ENCODE peak calls at places on chromosomes 13 and 19, in eight cellular contexts. One of them, this sample, is unnamed.
A peak's percentile ranks its signal among the peaks of the same experiment; 100 is the strongest.

GRCh38 chr13:24251525-24251924 is 57.9 kb upstream of the C1QTNF9 start:
- DNase-seq in upper lobe of left lung: peak; percentile 60
- DNase-seq in GM06990: no peak
- DNase-seq in prostate gland: no peak
- DNase-seq in uterus: no peak
- DNase-seq in cardiac fibroblast: no peak
- DNase-seq in CD8-positive, alpha-beta T cell: peak; percentile 68
- DNase-seq in BJ: no peak
- DNase-seq in this sample: no peak

GRCh38 chr13:99959538-99960230 is 11.9 kb downstream of the ZIC5 start:
- DNase-seq in uterus: no peak
- DNase-seq in CD8-positive, alpha-beta T cell: no peak
- DNase-seq in prostate gland: no peak
- DNase-seq in GM06990: no peak
- DNase-seq in BJ: no peak
- DNase-seq in upper lobe of left lung: peak; percentile 82
- DNase-seq in cardiac fibroblast: no peak
- DNase-seq in this sample: no peak

GRCh38 chr19:1812426-1813196 is 535 bp upstream of the ATP8B3 start:
- DNase-seq in cardiac fibroblast: peak; percentile 96
- DNase-seq in CD8-positive, alpha-beta T cell: peak; percentile 70
- DNase-seq in BJ: peak; percentile 75
- DNase-seq in uterus: peak; percentile 85
- DNase-seq in GM06990: peak; percentile 91
- DNase-seq in upper lobe of left lung: peak; percentile 93
- DNase-seq in prostate gland: peak; percentile 79
- DNase-seq in this sample: peak; percentile 83

GRCh38 chr13:112366907-112367646 is 9.1 kb upstream of the SPACA7 start:
- DNase-seq in cardiac fibroblast: no peak
- DNase-seq in uterus: no peak
- DNase-seq in BJ: no peak
- DNase-seq in upper lobe of left lung: no peak
- DNase-seq in prostate gland: no peak
- DNase-seq in CD8-positive, alpha-beta T cell: no peak
- DNase-seq in GM06990: no peak
- DNase-seq in this sample: no peak

GRCh38 chr19:6250024-6250605 is 29.7 kb downstream of the MLLT1 start:
- DNase-seq in cardiac fibroblast: peak; percentile 36
- DNase-seq in GM06990: no peak
- DNase-seq in BJ: no peak
- DNase-seq in CD8-positive, alpha-beta T cell: no peak
- DNase-seq in upper lobe of left lung: no peak
- DNase-seq in prostate gland: no peak
- DNase-seq in uterus: no peak
- DNase-seq in this sample: no peak

GRCh38 chr13:113349050-113349449 is 14.9 kb downstream of the GRTP1 start:
- DNase-seq in uterus: no peak
- DNase-seq in BJ: no peak
- DNase-seq in upper lobe of left lung: no peak
- DNase-seq in prostate gland: no peak
- DNase-seq in cardiac fibroblast: no peak
- DNase-seq in CD8-positive, alpha-beta T cell: no peak
- DNase-seq in GM06990: no peak
- DNase-seq in this sample: no peak

GRCh38 chr13:41111454-41111853 is 21.1 kb downstream of the KBTBD6 start:
- DNase-seq in cardiac fibroblast: peak; percentile 46
- DNase-seq in GM06990: no peak
- DNase-seq in upper lobe of left lung: no peak
- DNase-seq in BJ: no peak
- DNase-seq in uterus: peak; percentile 26
- DNase-seq in prostate gland: no peak
- DNase-seq in CD8-positive, alpha-beta T cell: no peak
- DNase-seq in this sample: no peak

GRCh38 chr19:13881692-13882418 is 4.9 kb downstream of the NANOS3 start:
- DNase-seq in cardiac fibroblast: peak; percentile 46
- DNase-seq in prostate gland: no peak
- DNase-seq in uterus: no peak
- DNase-seq in upper lobe of left lung: peak; percentile 52
- DNase-seq in GM06990: peak; percentile 48
- DNase-seq in CD8-positive, alpha-beta T cell: peak; percentile 45
- DNase-seq in BJ: no peak
- DNase-seq in this sample: no peak

GRCh38 chr13:85828094-85828684 is 29.0 kb upstream of the SLITRK6 start:
- DNase-seq in uterus: no peak
- DNase-seq in GM06990: peak; percentile 3
- DNase-seq in prostate gland: no peak
- DNase-seq in CD8-positive, alpha-beta T cell: no peak
- DNase-seq in cardiac fibroblast: peak; percentile 38
- DNase-seq in upper lobe of left lung: no peak
- DNase-seq in BJ: no peak
- DNase-seq in this sample: no peak

GRCh38 chr13:87671824-87672603 is 843 bp downstream of the SLITRK5 start:
- DNase-seq in upper lobe of left lung: peak; percentile 83
- DNase-seq in cardiac fibroblast: no peak
- DNase-seq in prostate gland: no peak
- DNase-seq in GM06990: no peak
- DNase-seq in uterus: no peak
- DNase-seq in BJ: no peak
- DNase-seq in CD8-positive, alpha-beta T cell: no peak
- DNase-seq in this sample: no peak

GRCh38 chr13:46655727-46656180 is 102.8 kb downstream of the LRCH1 start:
- DNase-seq in upper lobe of left lung: no peak
- DNase-seq in CD8-positive, alpha-beta T cell: no peak
- DNase-seq in prostate gland: peak; percentile 80
- DNase-seq in cardiac fibroblast: peak; percentile 58
- DNase-seq in BJ: no peak
- DNase-seq in GM06990: no peak
- DNase-seq in uterus: no peak
- DNase-seq in this sample: no peak

GRCh38 chr13:57345526-57345925 is 178.5 kb downstream of the PRR20E start:
- DNase-seq in GM06990: no peak
- DNase-seq in prostate gland: no peak
- DNase-seq in CD8-positive, alpha-beta T cell: no peak
- DNase-seq in upper lobe of left lung: no peak
- DNase-seq in cardiac fibroblast: no peak
- DNase-seq in uterus: no peak
- DNase-seq in BJ: no peak
- DNase-seq in this sample: no peak

GRCh38 chr13:31115616-31116015 is 46.1 kb downstream of the HSPH1 start:
- DNase-seq in cardiac fibroblast: no peak
- DNase-seq in upper lobe of left lung: no peak
- DNase-seq in BJ: no peak
- DNase-seq in CD8-positive, alpha-beta T cell: no peak
- DNase-seq in uterus: no peak
- DNase-seq in GM06990: no peak
- DNase-seq in prostate gland: peak; percentile 40
- DNase-seq in this sample: no peak

GRCh38 chr19:1250374-1251232 is 2.2 kb downstream of the MIDN start:
- DNase-seq in CD8-positive, alpha-beta T cell: peak; percentile 60
- DNase-seq in cardiac fibroblast: peak; percentile 86
- DNase-seq in GM06990: peak; percentile 71
- DNase-seq in BJ: no peak
- DNase-seq in upper lobe of left lung: peak; percentile 89
- DNase-seq in uterus: peak; percentile 63
- DNase-seq in prostate gland: peak; percentile 59
- DNase-seq in this sample: no peak

GRCh38 chr19:46859637-46860124 is 1.1 kb upstream of the ARHGAP35 start:
- DNase-seq in uterus: peak; percentile 78
- DNase-seq in CD8-positive, alpha-beta T cell: no peak
- DNase-seq in GM06990: no peak
- DNase-seq in upper lobe of left lung: no peak
- DNase-seq in BJ: no peak
- DNase-seq in prostate gland: no peak
- DNase-seq in cardiac fibroblast: peak; percentile 80
- DNase-seq in this sample: no peak

GRCh38 chr13:21670006-21670882 is 629 bp upstream of the FGF9 start:
- DNase-seq in cardiac fibroblast: peak; percentile 51
- DNase-seq in BJ: no peak
- DNase-seq in upper lobe of left lung: peak; percentile 90
- DNase-seq in CD8-positive, alpha-beta T cell: peak; percentile 52
- DNase-seq in uterus: peak; percentile 57
- DNase-seq in prostate gland: no peak
- DNase-seq in GM06990: peak; percentile 76
- DNase-seq in this sample: no peak

GRCh38 chr19:56477429-56478338 is 539 bp upstream of the ZNF667 start:
- DNase-seq in prostate gland: peak; percentile 92
- DNase-seq in GM06990: no peak
- DNase-seq in upper lobe of left lung: peak; percentile 94
- DNase-seq in uterus: peak; percentile 91
- DNase-seq in BJ: peak; percentile 63
- DNase-seq in cardiac fibroblast: peak; percentile 94
- DNase-seq in CD8-positive, alpha-beta T cell: peak; percentile 45
- DNase-seq in this sample: no peak

GRCh38 chr19:56476093-56476492 is 1.1 kb downstream of the ZNF667 start:
- DNase-seq in prostate gland: no peak
- DNase-seq in GM06990: no peak
- DNase-seq in uterus: no peak
- DNase-seq in upper lobe of left lung: peak; percentile 48
- DNase-seq in CD8-positive, alpha-beta T cell: no peak
- DNase-seq in cardiac fibroblast: no peak
- DNase-seq in BJ: no peak
- DNase-seq in this sample: no peak

GRCh38 chr19:56476671-56477428 is at the start of gene ZNF667:
- DNase-seq in GM06990: no peak
- DNase-seq in upper lobe of left lung: peak; percentile 93
- DNase-seq in prostate gland: peak; percentile 6
- DNase-seq in uterus: no peak
- DNase-seq in cardiac fibroblast: peak; percentile 47
- DNase-seq in CD8-positive, alpha-beta T cell: peak; percentile 1
- DNase-seq in BJ: no peak
- DNase-seq in this sample: no peak
- H3K4me3 ChIP-seq in GM06990: no peak within 1 kb of the TSS
- H3K4me3 ChIP-seq in upper lobe of left lung: peak within 1 kb of the TSS; percentile 29
- H3K4me3 ChIP-seq in prostate gland: peak within 1 kb of the TSS; percentile 69
- H3K4me3 ChIP-seq in uterus: peak within 1 kb of the TSS; percentile 82
- H3K4me3 ChIP-seq in cardiac fibroblast: peak within 1 kb of the TSS; percentile 92
- H3K4me3 ChIP-seq in CD8-positive, alpha-beta T cell: peak within 1 kb of the TSS; percentile 67
- H3K4me3 ChIP-seq in BJ: peak within 1 kb of the TSS; percentile 82
- H3K4me3 ChIP-seq in this sample: no peak within 1 kb of the TSS

GRCh38 chr19:43318203-43318602 is 35.3 kb upstream of the CD177 start:
- DNase-seq in GM06990: no peak
- DNase-seq in uterus: no peak
- DNase-seq in BJ: no peak
- DNase-seq in prostate gland: no peak
- DNase-seq in upper lobe of left lung: no peak
- DNase-seq in CD8-positive, alpha-beta T cell: no peak
- DNase-seq in cardiac fibroblast: no peak
- DNase-seq in this sample: no peak

GRCh38 chr19:43313711-43314495 is 39.6 kb upstream of the CD177 start:
- DNase-seq in prostate gland: no peak
- DNase-seq in cardiac fibroblast: no peak
- DNase-seq in upper lobe of left lung: peak; percentile 40
- DNase-seq in CD8-positive, alpha-beta T cell: no peak
- DNase-seq in GM06990: no peak
- DNase-seq in BJ: no peak
- DNase-seq in uterus: no peak
- DNase-seq in this sample: no peak

GRCh38 chr19:43318796-43319314 is 34.6 kb upstream of the CD177 start:
- DNase-seq in CD8-positive, alpha-beta T cell: no peak
- DNase-seq in GM06990: no peak
- DNase-seq in uterus: no peak
- DNase-seq in upper lobe of left lung: no peak
- DNase-seq in prostate gland: no peak
- DNase-seq in BJ: peak; percentile 9
- DNase-seq in cardiac fibroblast: no peak
- DNase-seq in this sample: no peak

GRCh38 chr19:43315851-43316250 is 37.6 kb upstream of the CD177 start:
- DNase-seq in CD8-positive, alpha-beta T cell: no peak
- DNase-seq in GM06990: no peak
- DNase-seq in cardiac fibroblast: no peak
- DNase-seq in uterus: no peak
- DNase-seq in prostate gland: no peak
- DNase-seq in BJ: no peak
- DNase-seq in upper lobe of left lung: peak; percentile 34
- DNase-seq in this sample: no peak

DNA sequence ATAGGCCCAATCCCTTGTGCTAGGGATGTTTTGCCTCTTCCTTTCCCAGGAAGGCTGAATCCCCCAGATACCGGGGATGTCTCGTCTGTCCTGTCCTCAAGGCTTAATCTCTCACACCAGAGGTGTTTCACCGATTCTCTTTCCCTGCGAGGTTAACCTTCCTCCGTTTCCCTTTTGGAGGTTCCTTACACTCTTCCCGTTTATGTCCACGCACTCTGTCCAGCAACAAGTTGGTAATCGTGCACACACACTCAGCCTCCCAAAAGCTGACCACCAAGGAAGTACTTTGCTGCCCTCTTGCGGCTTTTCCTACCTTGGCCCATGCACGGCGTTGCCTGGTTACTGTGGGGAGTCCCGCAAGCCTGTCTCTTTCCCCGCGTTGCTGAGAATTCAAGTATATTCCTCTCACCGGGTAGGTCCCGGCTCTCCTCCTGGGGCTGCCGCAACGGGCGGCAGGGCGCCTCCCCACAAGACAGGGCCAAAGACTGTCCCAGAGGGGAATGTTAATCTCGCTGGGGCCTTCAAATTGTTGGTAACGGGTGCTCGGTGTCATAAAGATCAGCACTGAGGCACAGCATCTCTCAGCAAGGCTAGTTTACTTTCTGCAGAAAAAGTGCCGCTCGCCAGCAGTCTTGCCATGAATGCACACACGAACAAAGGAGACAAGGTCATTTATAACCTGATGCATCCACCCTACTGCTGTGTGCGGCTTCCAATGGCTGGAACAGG is 36.7 kb upstream of the CD177 start:
- DNase-seq in prostate gland: no peak
- DNase-seq in CD8-positive, alpha-beta T cell: no peak
- DNase-seq in upper lobe of left lung: peak; percentile 39
- DNase-seq in uterus: no peak
- DNase-seq in cardiac fibroblast: no peak
- DNase-seq in GM06990: no peak
- DNase-seq in BJ: no peak
- DNase-seq in this sample: no peak
- TF ChIP-seq CTCF in prostate gland: peak; percentile 17
- TF ChIP-seq CTCF in CD8-positive, alpha-beta T cell: no peak
- TF ChIP-seq CTCF in upper lobe of left lung: no peak
- TF ChIP-seq CTCF in uterus: no peak
- TF ChIP-seq CTCF in cardiac fibroblast: peak; percentile 55
- TF ChIP-seq CTCF in GM06990: peak; percentile 30
- TF ChIP-seq CTCF in BJ: peak; percentile 58
- TF ChIP-seq CTCF in this sample: no peak

GRCh38 chr19:50551713-50552187 is 16.5 kb downstream of the LRRC4B start:
- DNase-seq in GM06990: no peak
- DNase-seq in cardiac fibroblast: peak; percentile 12
- DNase-seq in uterus: no peak
- DNase-seq in prostate gland: no peak
- DNase-seq in BJ: no peak
- DNase-seq in upper lobe of left lung: no peak
- DNase-seq in CD8-positive, alpha-beta T cell: no peak
- DNase-seq in this sample: no peak
- H3K4me3 ChIP-seq in GM06990: no peak overlapping the region
- H3K4me3 ChIP-seq in cardiac fibroblast: no peak overlapping the region
- H3K4me3 ChIP-seq in uterus: peak overlapping the region; percentile 14
- H3K4me3 ChIP-seq in prostate gland: no peak overlapping the region
- H3K4me3 ChIP-seq in BJ: no peak overlapping the region
- H3K4me3 ChIP-seq in upper lobe of left lung: no peak overlapping the region
- H3K4me3 ChIP-seq in CD8-positive, alpha-beta T cell: no peak overlapping the region
- H3K4me3 ChIP-seq in this sample: no peak overlapping the region

DNA sequence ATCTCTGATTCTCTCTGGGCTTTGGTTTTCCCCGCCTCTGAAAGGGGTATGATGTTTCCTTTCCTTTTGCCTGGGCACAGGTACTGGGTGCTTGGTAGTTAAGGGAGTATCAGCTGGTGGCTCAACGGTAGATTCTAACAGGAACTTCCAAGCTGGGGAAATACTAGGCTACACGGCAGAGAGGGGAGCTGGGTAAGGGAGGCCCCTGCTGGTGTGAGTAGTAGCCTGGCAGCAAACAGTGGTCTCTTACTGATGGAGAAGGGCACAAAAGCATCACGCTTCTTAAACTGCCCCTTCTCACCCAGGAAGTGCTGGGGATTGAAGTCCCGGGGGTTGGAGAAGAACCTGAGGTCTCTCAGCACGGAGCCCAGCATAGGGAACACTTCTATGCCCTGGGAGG is 26.9 kb upstream of the CYP2A7 start:
- DNase-seq in GM06990: no peak
- DNase-seq in BJ: no peak
- DNase-seq in uterus: no peak
- DNase-seq in cardiac fibroblast: no peak
- DNase-seq in prostate gland: no peak
- DNase-seq in upper lobe of left lung: no peak
- DNase-seq in CD8-positive, alpha-beta T cell: peak; percentile 35
- DNase-seq in this sample: no peak
- TF ChIP-seq CTCF in GM06990: no peak
- TF ChIP-seq CTCF in BJ: no peak
- TF ChIP-seq CTCF in uterus: no peak
- TF ChIP-seq CTCF in cardiac fibroblast: peak; percentile 34
- TF ChIP-seq CTCF in prostate gland: no peak
- TF ChIP-seq CTCF in upper lobe of left lung: peak; percentile 45
- TF ChIP-seq CTCF in CD8-positive, alpha-beta T cell: no peak
- TF ChIP-seq CTCF in this sample: no peak